ENCODE peak calls at places on chromosomes 5 and 9, in ten cellular contexts. A is fibroblast of lung, K is OCI-LY7, G is foreskin fibroblast, U is AG04449, H is SK-N-SH, E is fibroblast of the aortic adventitia, M is progenitor cell of endocrine pancreas, Q is tibial nerve, X is WTC11. R is an unnamed sample.

GRCh38 chr5:84382363-84383295 is 2.1 kb downstream of the EDIL3 start:
- DNase-seq in A (peak), K (no peak), G (no peak), U (no peak), H (peak), E (peak), M (peak), Q (no peak), X (peak), R (peak)

GRCh38 chr9:112866662-112867274 is 23.9 kb downstream of the SLC46A2 start:
- DNase-seq in A (no peak), K (no peak), G (peak), U (no peak), H (no peak), E (peak), M (no peak), Q (no peak), X (peak), R (no peak)

GRCh38 chr9:105921057-105921721 is 226.8 kb downstream of the TMEM38B start:
- DNase-seq in A (no peak), K (no peak), G (no peak), U (no peak), H (no peak), E (no peak), M (no peak), Q (no peak), X (no peak), R (no peak)

GRCh38 chr5:65172486-65173129 is 309.1 kb downstream of the ADAMTS6 start:
- DNase-seq in A (no peak), K (no peak), G (peak), U (peak), H (no peak), E (peak), M (no peak), Q (no peak), X (no peak), R (peak)

GRCh38 chr5:109585012-109585599 is 104.6 kb upstream of the MAN2A1 start:
- DNase-seq in A (peak), K (no peak), G (no peak), U (peak), H (no peak), E (peak), M (no peak), Q (no peak), X (no peak), R (no peak)

GRCh38 chr9:99577351-99577750 is 244.3 kb upstream of the NR4A3 start:
- DNase-seq in A (no peak), K (no peak), G (no peak), U (no peak), H (no peak), E (no peak), M (no peak), Q (no peak), X (no peak), R (no peak)

GRCh38 chr5:68367717-68368116 is 152.2 kb downstream of the PIK3R1 start:
- DNase-seq in A (no peak), K (no peak), G (no peak), U (no peak), H (no peak), E (no peak), M (no peak), Q (no peak), X (no peak), R (no peak)

GRCh38 chr9:101582593-101582992 is 12.2 kb downstream of the PPP3R2 start:
- DNase-seq in A (peak), K (no peak), G (peak), U (peak), H (no peak), E (peak), M (no peak), Q (no peak), X (no peak), R (no peak)

GRCh38 chr9:97714435-97714834 is 17.3 kb upstream of the XPA start:
- DNase-seq in A (peak), K (no peak), G (no peak), U (peak), H (no peak), E (peak), M (no peak), Q (no peak), X (no peak), R (no peak)

GRCh38 chr5:140242099-140242498 is 60.8 kb downstream of the PFDN1 start:
- DNase-seq in A (no peak), K (no peak), G (no peak), U (no peak), H (no peak), E (no peak), M (no peak), Q (no peak), X (peak), R (no peak)
- TF ChIP-seq CTCF in A (no peak), K (peak), G (no peak), U (no peak), H (peak), E (no peak), M (peak), Q (no peak), X (no peak), R (no peak)

DNA sequence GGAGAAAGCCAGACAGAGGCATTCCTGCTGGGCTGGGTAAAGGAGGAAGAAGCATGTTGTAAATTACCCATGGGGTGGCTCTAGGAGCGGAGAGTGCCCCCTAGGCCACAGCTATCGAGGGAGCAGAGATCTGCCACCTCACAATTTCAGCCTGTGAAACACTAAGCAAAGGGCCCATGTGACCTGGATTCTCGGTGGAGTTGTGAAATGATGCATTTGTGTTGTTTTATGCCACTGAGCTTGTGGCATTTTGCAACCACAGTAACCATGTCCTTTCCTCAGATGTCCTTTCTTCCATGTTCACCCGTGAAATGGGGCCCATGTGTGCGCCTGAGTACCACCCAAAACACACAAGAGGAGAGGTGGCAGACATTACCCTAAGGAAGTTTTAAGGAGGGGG is 159.3 kb downstream of the SYK start:
- DNase-seq in A (no peak), K (no peak), G (no peak), U (no peak), H (no peak), E (peak), M (no peak), Q (no peak), X (no peak), R (no peak)
- TF ChIP-seq CTCF in A (no peak), K (no peak), G (no peak), U (no peak), H (no peak), E (no peak), M (no peak), Q (no peak), X (no peak), R (no peak)

GRCh38 chr5:177542816-177543472 is 11.4 kb downstream of the FAM193B start:
- DNase-seq in A (no peak), K (no peak), G (no peak), U (no peak), H (no peak), E (no peak), M (no peak), Q (no peak), X (no peak), R (no peak)

GRCh38 chr5:177547736-177548135 is 6.6 kb downstream of the FAM193B start:
- DNase-seq in A (peak), K (no peak), G (no peak), U (no peak), H (no peak), E (no peak), M (no peak), Q (no peak), X (no peak), R (no peak)

GRCh38 chr5:177545487-177546261 is 8.7 kb downstream of the FAM193B start:
- DNase-seq in A (peak), K (no peak), G (peak), U (peak), H (no peak), E (peak), M (no peak), Q (peak), X (no peak), R (no peak)

GRCh38 chr5:177550120-177550519 is 4.2 kb downstream of the FAM193B start:
- DNase-seq in A (no peak), K (no peak), G (no peak), U (no peak), H (no peak), E (no peak), M (no peak), Q (no peak), X (no peak), R (no peak)

GRCh38 chr5:177546262-177546741 is 8.1 kb downstream of the FAM193B start:
- DNase-seq in A (peak), K (no peak), G (peak), U (peak), H (no peak), E (peak), M (no peak), Q (no peak), X (no peak), R (no peak)
- TF ChIP-seq CTCF in A (no peak), K (no peak), G (no peak), U (peak), H (peak), E (no peak), M (no peak), Q (no peak), X (no peak), R (no peak)

DNA sequence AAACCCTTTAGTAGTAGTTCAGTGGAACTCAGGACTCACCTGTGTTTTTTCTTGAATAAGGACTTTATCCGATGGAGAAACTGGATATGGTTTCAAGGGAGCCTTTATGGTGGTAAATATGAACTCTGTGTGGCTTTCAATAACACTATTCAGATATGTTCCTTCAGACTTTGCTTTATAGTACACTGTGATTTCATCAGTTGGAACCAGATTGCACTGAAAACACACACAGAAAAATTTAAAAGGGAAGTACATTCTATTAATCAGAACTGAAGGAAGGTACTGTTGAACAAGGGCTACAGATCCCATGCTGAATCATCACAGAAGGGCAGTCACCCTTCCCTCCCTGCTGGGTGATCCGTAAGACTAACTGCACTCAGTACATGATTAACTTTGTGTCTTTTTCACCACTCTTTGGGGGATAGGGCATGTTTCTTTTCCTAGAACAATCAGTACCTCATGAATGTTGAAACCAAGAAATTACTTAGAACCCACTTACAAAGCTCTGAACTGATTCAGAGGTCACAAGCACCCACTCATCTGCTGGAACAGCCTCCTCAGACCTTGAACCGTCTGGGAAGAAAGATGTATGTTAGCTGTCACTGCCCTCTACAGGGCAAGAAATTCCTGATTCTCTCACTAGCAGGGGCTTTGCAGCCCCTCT is 51.2 kb downstream of the IARS1 start:
- DNase-seq in A (peak), K (no peak), G (peak), U (peak), H (peak), E (peak), M (no peak), Q (no peak), X (no peak), R (no peak)
- TF ChIP-seq CTCF in A (peak), K (peak), G (no peak), U (peak), H (peak), E (peak), M (peak), Q (peak), X (no peak), R (no peak)

DNA sequence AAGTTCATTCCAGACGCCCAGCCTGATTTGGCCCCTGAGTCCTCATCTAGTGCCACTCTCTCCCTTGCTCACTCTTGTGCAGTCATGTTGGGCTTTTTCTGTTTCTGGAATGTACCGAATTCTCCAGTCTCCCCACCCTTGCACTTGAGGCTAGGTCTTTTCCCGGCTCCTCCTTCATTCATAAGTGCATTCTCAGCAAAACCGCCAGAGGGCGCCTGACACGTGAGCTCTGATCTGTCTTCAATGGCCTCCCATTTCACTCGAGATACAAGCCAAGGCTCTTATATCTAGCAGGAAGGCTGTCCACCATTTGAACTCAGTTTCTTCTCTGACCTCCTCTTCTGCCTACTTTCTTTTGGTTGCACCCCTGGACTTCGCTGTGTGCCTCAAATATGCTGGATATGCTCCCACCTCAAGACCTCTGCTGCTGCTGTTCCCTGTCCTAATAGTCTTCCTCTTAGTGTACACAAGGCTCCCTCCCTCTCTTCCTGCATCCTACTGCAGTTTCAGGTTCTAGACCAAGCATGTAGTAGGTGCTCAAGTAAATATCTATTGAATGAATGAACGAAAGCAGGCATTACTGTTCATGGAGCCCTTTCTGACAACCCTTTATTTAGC is 568.1 kb upstream of the WWC1 start:
- DNase-seq in A (peak), K (peak), G (peak), U (no peak), H (peak), E (peak), M (peak), Q (peak), X (peak), R (peak)
- TF ChIP-seq CTCF in A (peak), K (peak), G (peak), U (peak), H (peak), E (peak), M (peak), Q (peak), X (peak), R (peak)

GRCh38 chr5:138569759-138570158 is 5.4 kb downstream of the HSPA9 start:
- DNase-seq in A (peak), K (no peak), G (no peak), U (no peak), H (no peak), E (no peak), M (no peak), Q (no peak), X (no peak), R (no peak)

GRCh38 chr5:138570871-138571270 is 4.3 kb downstream of the HSPA9 start:
- DNase-seq in A (no peak), K (no peak), G (no peak), U (no peak), H (no peak), E (no peak), M (no peak), Q (no peak), X (no peak), R (no peak)

GRCh38 chr5:138566792-138567191 is 8.4 kb downstream of the HSPA9 start:
- DNase-seq in A (no peak), K (no peak), G (no peak), U (no peak), H (no peak), E (no peak), M (no peak), Q (no peak), X (no peak), R (no peak)

GRCh38 chr5:138565100-138565821 is 9.9 kb downstream of the HSPA9 start:
- DNase-seq in A (no peak), K (no peak), G (no peak), U (no peak), H (no peak), E (no peak), M (no peak), Q (no peak), X (no peak), R (no peak)

GRCh38 chr5:138568061-138568824 is 7.0 kb downstream of the HSPA9 start:
- DNase-seq in A (no peak), K (no peak), G (no peak), U (no peak), H (peak), E (no peak), M (no peak), Q (no peak), X (no peak), R (no peak)
- TF ChIP-seq CTCF in A (peak), K (peak), G (no peak), U (no peak), H (peak), E (no peak), M (no peak), Q (no peak), X (no peak), R (no peak)

GRCh38 chr5:90866915-90867715 is 308.5 kb downstream of the ADGRV1 start:
- DNase-seq in A (no peak), K (no peak), G (peak), U (no peak), H (no peak), E (peak), M (no peak), Q (no peak), X (no peak), R (no peak)

GRCh38 chr5:90866333-90866732 is 307.7 kb downstream of the ADGRV1 start:
- DNase-seq in A (peak), K (peak), G (no peak), U (no peak), H (peak), E (peak), M (no peak), Q (no peak), X (no peak), R (peak)

GRCh38 chr5:90865194-90865593 is 306.6 kb downstream of the ADGRV1 start:
- DNase-seq in A (no peak), K (no peak), G (no peak), U (no peak), H (no peak), E (no peak), M (no peak), Q (no peak), X (no peak), R (no peak)

GRCh38 chr5:90861843-90862586 is 303.4 kb downstream of the ADGRV1 start:
- DNase-seq in A (no peak), K (no peak), G (no peak), U (no peak), H (no peak), E (no peak), M (no peak), Q (no peak), X (no peak), R (no peak)
- TF ChIP-seq CTCF in A (peak), K (peak), G (no peak), U (no peak), H (peak), E (no peak), M (no peak), Q (no peak), X (no peak), R (no peak)

GRCh38 chr9:12697719-12698118 is 4.5 kb downstream of the TYRP1 start:
- DNase-seq in A (no peak), K (no peak), G (no peak), U (no peak), H (no peak), E (peak), M (no peak), Q (no peak), X (no peak), R (no peak)

GRCh38 chr9:12698986-12699385 is 5.8 kb downstream of the TYRP1 start:
- DNase-seq in A (no peak), K (no peak), G (no peak), U (no peak), H (no peak), E (no peak), M (no peak), Q (no peak), X (no peak), R (no peak)

GRCh38 chr9:12698293-12698692 is 5.1 kb downstream of the TYRP1 start:
- DNase-seq in A (peak), K (no peak), G (peak), U (no peak), H (no peak), E (peak), M (no peak), Q (no peak), X (no peak), R (no peak)

GRCh38 chr9:12696931-12697622 is 3.9 kb downstream of the TYRP1 start:
- DNase-seq in A (no peak), K (no peak), G (no peak), U (no peak), H (no peak), E (no peak), M (no peak), Q (no peak), X (no peak), R (no peak)

GRCh38 chr9:12699529-12699928 is 6.3 kb downstream of the TYRP1 start:
- DNase-seq in A (peak), K (no peak), G (no peak), U (no peak), H (no peak), E (peak), M (no peak), Q (no peak), X (no peak), R (no peak)
- TF ChIP-seq CTCF in A (peak), K (no peak), G (peak), U (peak), H (peak), E (peak), M (peak), Q (no peak), X (no peak), R (no peak)

DNA sequence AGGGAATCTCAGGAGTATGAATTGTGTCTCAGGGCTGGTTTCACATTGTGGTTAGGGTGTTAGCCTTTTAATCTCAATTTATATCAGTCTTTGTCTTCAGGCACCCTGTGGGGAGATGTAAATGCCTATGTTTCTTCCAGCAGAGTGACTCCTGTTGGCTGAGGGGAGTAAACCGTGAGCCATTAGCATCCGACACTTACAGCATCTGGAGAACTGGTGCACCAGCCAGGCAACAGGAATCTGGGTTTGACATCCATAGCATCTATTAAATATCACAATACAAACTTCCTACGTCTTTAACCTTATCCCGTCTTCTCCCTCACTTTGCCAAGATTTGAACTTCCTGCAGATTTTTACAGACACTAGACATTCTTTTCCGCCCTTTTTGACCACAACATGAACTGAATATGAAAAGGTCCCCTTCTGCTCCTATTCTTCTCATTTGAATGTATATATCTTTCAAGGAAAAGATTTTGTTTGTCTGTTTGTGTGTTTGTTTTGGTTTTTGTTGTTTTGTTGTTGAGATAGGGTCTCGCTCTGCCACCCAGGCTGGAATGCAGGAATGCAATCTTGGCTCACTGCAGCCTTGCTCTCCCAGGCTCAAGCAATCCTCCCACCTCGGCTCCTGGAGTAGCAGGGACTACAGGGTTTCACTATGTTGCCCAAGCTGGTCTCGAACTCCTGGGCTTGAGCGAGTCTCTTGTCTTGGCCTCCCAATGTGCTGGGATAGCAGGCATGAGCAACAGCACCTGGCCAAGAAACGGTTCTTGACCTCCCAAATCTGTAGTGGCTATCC is 626.2 kb downstream of the TLR4 start:
- DNase-seq in A (no peak), K (no peak), G (no peak), U (no peak), H (no peak), E (no peak), M (no peak), Q (no peak), X (peak), R (no peak)
- TF ChIP-seq CTCF in A (no peak), K (no peak), G (no peak), U (no peak), H (no peak), E (no peak), M (no peak), Q (no peak), X (no peak), R (no peak)

GRCh38 chr5:6847896-6848295 is 134.7 kb downstream of the TENT4A start:
- DNase-seq in A (no peak), K (no peak), G (no peak), U (no peak), H (no peak), E (no peak), M (no peak), Q (no peak), X (no peak), R (no peak)

GRCh38 chr5:6837519-6838110 is 124.4 kb downstream of the TENT4A start:
- DNase-seq in A (no peak), K (peak), G (no peak), U (no peak), H (peak), E (no peak), M (no peak), Q (no peak), X (peak), R (peak)

GRCh38 chr5:6843821-6844220 is 130.6 kb downstream of the TENT4A start:
- DNase-seq in A (no peak), K (no peak), G (no peak), U (no peak), H (no peak), E (no peak), M (no peak), Q (no peak), X (no peak), R (no peak)

GRCh38 chr5:6845856-6846255 is 132.6 kb downstream of the TENT4A start:
- DNase-seq in A (no peak), K (no peak), G (no peak), U (no peak), H (no peak), E (no peak), M (no peak), Q (no peak), X (no peak), R (no peak)

GRCh38 chr5:6843335-6843734 is 130.1 kb downstream of the TENT4A start:
- DNase-seq in A (no peak), K (no peak), G (no peak), U (no peak), H (no peak), E (no peak), M (no peak), Q (no peak), X (no peak), R (no peak)
- TF ChIP-seq CTCF in A (no peak), K (no peak), G (no peak), U (no peak), H (no peak), E (no peak), M (no peak), Q (no peak), X (no peak), R (no peak)

R was measured in GM10248.